ENCODE peak calls at places on chromosomes 16 and 17, in four cellular contexts. One of them, this sample, is unnamed.

GRCh38 chr17:48915459-48916282 is 7.5 kb downstream of the UBE2Z start:
- DNase-seq in IMR-90: peak; percentile 93
- DNase-seq in substantia nigra: no peak
- DNase-seq in A549: peak; percentile 62
- DNase-seq in this sample: peak; percentile 87

GRCh38 chr17:42273474-42274272 is 2.5 kb downstream of the STAT5B start:
- DNase-seq in substantia nigra: no peak
- DNase-seq in IMR-90: no peak
- DNase-seq in A549: no peak
- DNase-seq in this sample: no peak

GRCh38 chr16:2425825-2426430 is 3.3 kb upstream of the CCNF start:
- DNase-seq in substantia nigra: no peak
- DNase-seq in A549: no peak
- DNase-seq in IMR-90: no peak
- DNase-seq in this sample: no peak

GRCh38 chr17:40307001-40307690 is 1.8 kb upstream of the RARA start:
- DNase-seq in IMR-90: no peak
- DNase-seq in substantia nigra: no peak
- DNase-seq in A549: no peak
- DNase-seq in this sample: no peak

GRCh38 chr17:51992864-51993413 is 165.6 kb downstream of the CA10 start:
- DNase-seq in A549: no peak
- DNase-seq in substantia nigra: no peak
- DNase-seq in IMR-90: no peak
- DNase-seq in this sample: no peak

GRCh38 chr16:56357765-56358322 is 67.5 kb downstream of the AMFR start:
- DNase-seq in substantia nigra: no peak
- DNase-seq in A549: no peak
- DNase-seq in IMR-90: no peak
- DNase-seq in this sample: no peak

GRCh38 chr17:73050797-73051196 is 41.7 kb downstream of the SLC39A11 start:
- DNase-seq in A549: no peak
- DNase-seq in IMR-90: no peak
- DNase-seq in substantia nigra: no peak
- DNase-seq in this sample: no peak

GRCh38 chr16:86307518-86307903 is 202.8 kb upstream of the FOXF1 start:
- DNase-seq in A549: no peak
- DNase-seq in IMR-90: peak; percentile 83
- DNase-seq in substantia nigra: no peak
- DNase-seq in this sample: peak; percentile 85

GRCh38 chr17:28384281-28385036 is 13.0 kb downstream of the SARM1 start:
- DNase-seq in substantia nigra: no peak
- DNase-seq in IMR-90: no peak
- DNase-seq in A549: no peak
- DNase-seq in this sample: no peak

GRCh38 chr17:66301418-66301863 is 972 bp upstream of the PRKCA start:
- DNase-seq in A549: no peak
- DNase-seq in IMR-90: no peak
- DNase-seq in substantia nigra: no peak
- DNase-seq in this sample: no peak

GRCh38 chr17:36188891-36189306 is 7.7 kb downstream of the CCL3L1 start:
- DNase-seq in A549: no peak
- DNase-seq in substantia nigra: peak; percentile 27
- DNase-seq in IMR-90: no peak
- DNase-seq in this sample: no peak

GRCh38 chr17:49746791-49747490 is 17.0 kb downstream of the FAM117A start:
- DNase-seq in IMR-90: no peak
- DNase-seq in A549: no peak
- DNase-seq in substantia nigra: no peak
- DNase-seq in this sample: no peak

GRCh38 chr17:42055496-42055895 is 5.1 kb upstream of the C17orf113 start:
- DNase-seq in substantia nigra: no peak
- DNase-seq in A549: no peak
- DNase-seq in IMR-90: peak; percentile 12
- DNase-seq in this sample: no peak

GRCh38 chr17:12667299-12667958 is 1.7 kb downstream of the MYOCD start:
- DNase-seq in substantia nigra: no peak
- DNase-seq in A549: peak; percentile 70
- DNase-seq in IMR-90: peak; percentile 89
- DNase-seq in this sample: peak; percentile 67

GRCh38 chr17:39973496-39973895 is 7.1 kb upstream of the PSMD3 start:
- DNase-seq in substantia nigra: no peak
- DNase-seq in IMR-90: no peak
- DNase-seq in A549: no peak
- DNase-seq in this sample: peak; percentile 53

GRCh38 chr17:35901776-35902175 is 21.6 kb upstream of the CCL5 start:
- DNase-seq in substantia nigra: no peak
- DNase-seq in IMR-90: no peak
- DNase-seq in A549: no peak
- DNase-seq in this sample: peak; percentile 67

GRCh38 chr17:2171725-2172446 is 117.0 kb downstream of the HIC1 start:
- DNase-seq in IMR-90: peak; percentile 99
- DNase-seq in substantia nigra: no peak
- DNase-seq in A549: no peak
- DNase-seq in this sample: peak; percentile 98

GRCh38 chr16:18975109-18975508 is 8.6 kb upstream of the TMC7 start:
- DNase-seq in A549: no peak
- DNase-seq in IMR-90: no peak
- DNase-seq in substantia nigra: no peak
- DNase-seq in this sample: no peak

GRCh38 chr17:42311240-42312034 is 23.1 kb downstream of the STAT5A start:
- DNase-seq in substantia nigra: peak; percentile 51
- DNase-seq in A549: no peak
- DNase-seq in IMR-90: peak; percentile 94
- DNase-seq in this sample: peak; percentile 96

GRCh38 chr16:29898786-29899515 is 399 bp downstream of the SEZ6L2 start:
- DNase-seq in IMR-90: no peak
- DNase-seq in A549: peak; percentile 58
- DNase-seq in substantia nigra: no peak
- DNase-seq in this sample: no peak

GRCh38 chr17:18037482-18037881 is 1.5 kb downstream of the ATPAF2 start:
- DNase-seq in A549: no peak
- DNase-seq in substantia nigra: no peak
- DNase-seq in IMR-90: no peak
- DNase-seq in this sample: no peak

GRCh38 chr16:87685766-87686165 is 80.0 kb downstream of the KLHDC4 start:
- DNase-seq in substantia nigra: no peak
- DNase-seq in IMR-90: no peak
- DNase-seq in A549: no peak
- DNase-seq in this sample: no peak

GRCh38 chr16:261031-261691 is 14.6 kb downstream of the RGS11 start:
- DNase-seq in substantia nigra: no peak
- DNase-seq in A549: no peak
- DNase-seq in IMR-90: no peak
- DNase-seq in this sample: no peak

GRCh38 chr17:59378621-59379194 is 47.3 kb downstream of the YPEL2 start:
- DNase-seq in A549: no peak
- DNase-seq in substantia nigra: no peak
- DNase-seq in IMR-90: peak; percentile 82
- DNase-seq in this sample: peak; percentile 91

GRCh38 chr17:74773871-74774286 is 2.3 kb downstream of the NAT9 start:
- DNase-seq in IMR-90: peak; percentile 55
- DNase-seq in A549: no peak
- DNase-seq in substantia nigra: no peak
- DNase-seq in this sample: peak; percentile 73

GRCh38 chr16:89445166-89445565 is 45.2 kb downstream of the ANKRD11 start:
- DNase-seq in IMR-90: no peak
- DNase-seq in substantia nigra: no peak
- DNase-seq in A549: no peak
- DNase-seq in this sample: no peak

GRCh38 chr16:30499284-30499683 is 26.7 kb downstream of the ITGAL start:
- DNase-seq in IMR-90: no peak
- DNase-seq in A549: no peak
- DNase-seq in substantia nigra: no peak
- DNase-seq in this sample: no peak

GRCh38 chr17:59093702-59094231 is 12.9 kb downstream of the TRIM37 start:
- DNase-seq in IMR-90: peak; percentile 97
- DNase-seq in A549: peak; percentile 34
- DNase-seq in substantia nigra: no peak
- DNase-seq in this sample: peak; percentile 98

GRCh38 chr16:28984619-28985135 is at the start of gene LAT:
- DNase-seq in substantia nigra: no peak
- DNase-seq in IMR-90: no peak
- DNase-seq in A549: no peak
- DNase-seq in this sample: no peak

GRCh38 chr16:876041-876335 is 75.5 kb upstream of the GNG13 start:
- DNase-seq in substantia nigra: no peak
- DNase-seq in A549: no peak
- DNase-seq in IMR-90: no peak
- DNase-seq in this sample: no peak

GRCh38 chr16:25747160-25747758 is 55.5 kb downstream of the HS3ST4 start:
- DNase-seq in substantia nigra: no peak
- DNase-seq in A549: no peak
- DNase-seq in IMR-90: no peak
- DNase-seq in this sample: peak; percentile 1

GRCh38 chr16:87713469-87714229 is 52.1 kb downstream of the KLHDC4 start:
- DNase-seq in A549: no peak
- DNase-seq in substantia nigra: no peak
- DNase-seq in IMR-90: no peak
- DNase-seq in this sample: no peak

GRCh38 chr17:38560503-38561318 is 45.0 kb downstream of the SRCIN1 start:
- DNase-seq in IMR-90: peak; percentile 42
- DNase-seq in substantia nigra: no peak
- DNase-seq in A549: no peak
- DNase-seq in this sample: peak; percentile 57

GRCh38 chr16:66521951-66522771 is 27.8 kb downstream of the TK2 start:
- DNase-seq in A549: no peak
- DNase-seq in substantia nigra: no peak
- DNase-seq in IMR-90: peak; percentile 76
- DNase-seq in this sample: peak; percentile 67

GRCh38 chr16:79595916-79596450 is 4.6 kb downstream of the MAF start:
- DNase-seq in IMR-90: no peak
- DNase-seq in A549: no peak
- DNase-seq in substantia nigra: no peak
- DNase-seq in this sample: no peak

This sample was measured in fibroblast of pulmonary artery.